ENCODE peak calls at places on chromosomes 16 and 17, in five cellular contexts. O, Y, E, P and Z are unnamed samples.

GRCh38 chr17:74305865-74306654 is 20.0 kb upstream of the KIF19 start:
- DNase-seq in O (no peak), Y (no peak), E (no peak), P (no peak), Z (no peak)

GRCh38 chr17:57548421-57549385 is 196.4 kb downstream of the CCDC182 start:
- DNase-seq in O (no peak), Y (no peak), E (no peak), P (no peak), Z (no peak)

GRCh38 chr16:11398136-11398535 is 52.9 kb downstream of the RMI2 start:
- DNase-seq in O (no peak), Y (no peak), E (no peak), P (no peak), Z (no peak)

GRCh38 chr17:34633351-34633750 is 54.0 kb downstream of the TMEM132E start:
- DNase-seq in O (no peak), Y (no peak), E (no peak), P (no peak), Z (no peak)

GRCh38 chr17:226108-226772 is 44.8 kb upstream of the DOC2B start:
- DNase-seq in O (no peak), Y (peak), E (peak), P (no peak), Z (no peak)

GRCh38 chr16:14629612-14629918 is 495 bp downstream of the PARN start:
- DNase-seq in O (no peak), Y (no peak), E (peak), P (no peak), Z (no peak)

GRCh38 chr16:75099738-75100615 is 16.6 kb downstream of the LDHD start:
- DNase-seq in O (no peak), Y (no peak), E (no peak), P (no peak), Z (no peak)

GRCh38 chr17:1104222-1104621 is 75.6 kb downstream of the ABR start:
- DNase-seq in O (no peak), Y (no peak), E (peak), P (peak), Z (no peak)

GRCh38 chr17:27457731-27458523 is 1.7 kb downstream of the KSR1 start:
- DNase-seq in O (peak), Y (no peak), E (no peak), P (peak), Z (no peak)

GRCh38 chr16:85595299-85595661 is 17.8 kb upstream of the GSE1 start:
- DNase-seq in O (no peak), Y (no peak), E (no peak), P (no peak), Z (no peak)

GRCh38 chr16:14672403-14672971 is 21.6 kb downstream of the PLA2G10 start:
- DNase-seq in O (no peak), Y (no peak), E (no peak), P (no peak), Z (no peak)

GRCh38 chr16:56277040-56277439 is 85.8 kb downstream of the GNAO1 start:
- DNase-seq in O (no peak), Y (no peak), E (no peak), P (peak), Z (no peak)

GRCh38 chr17:1709971-1710806 is at the start of gene TLCD2:
- DNase-seq in O (no peak), Y (peak), E (peak), P (peak), Z (no peak)

GRCh38 chr16:60605176-60605575 is 1431.1 kb downstream of the CDH8 start:
- DNase-seq in O (no peak), Y (no peak), E (no peak), P (no peak), Z (no peak)

GRCh38 chr16:17307501-17307900 is 163.3 kb downstream of the XYLT1 start:
- DNase-seq in O (no peak), Y (no peak), E (no peak), P (no peak), Z (no peak)

GRCh38 chr16:49200223-49200820 is 81.3 kb downstream of the CBLN1 start:
- DNase-seq in O (no peak), Y (peak), E (no peak), P (no peak), Z (no peak)

GRCh38 chr17:58525239-58525638 is 10.8 kb upstream of the MTMR4 start:
- DNase-seq in O (no peak), Y (peak), E (peak), P (no peak), Z (peak)

GRCh38 chr17:56602292-56603130 is 9.0 kb downstream of the NOG start:
- DNase-seq in O (no peak), Y (no peak), E (no peak), P (no peak), Z (no peak)

GRCh38 chr16:87535457-87535854 is 42.6 kb upstream of the ZCCHC14 start:
- DNase-seq in O (no peak), Y (no peak), E (no peak), P (no peak), Z (no peak)
- H3K4me3 ChIP-seq in O (no peak), Y (no peak), E (no peak), P (no peak), Z (no peak)

GRCh38 chr16:70512456-70512855 is 10.9 kb downstream of the COG4 start:
- DNase-seq in O (no peak), Y (peak), E (no peak), P (no peak), Z (no peak)

GRCh38 chr16:70510216-70510615 is 13.1 kb downstream of the COG4 start:
- DNase-seq in O (no peak), Y (no peak), E (no peak), P (no peak), Z (no peak)

GRCh38 chr16:70511833-70512232 is 11.5 kb downstream of the COG4 start:
- DNase-seq in O (no peak), Y (no peak), E (no peak), P (no peak), Z (no peak)

GRCh38 chr16:70508752-70509151 is 14.6 kb downstream of the COG4 start:
- DNase-seq in O (no peak), Y (no peak), E (no peak), P (no peak), Z (no peak)
- TF ChIP-seq CTCF in O (no peak), Y (no peak), E (no peak), P (peak), Z (peak)

DNA sequence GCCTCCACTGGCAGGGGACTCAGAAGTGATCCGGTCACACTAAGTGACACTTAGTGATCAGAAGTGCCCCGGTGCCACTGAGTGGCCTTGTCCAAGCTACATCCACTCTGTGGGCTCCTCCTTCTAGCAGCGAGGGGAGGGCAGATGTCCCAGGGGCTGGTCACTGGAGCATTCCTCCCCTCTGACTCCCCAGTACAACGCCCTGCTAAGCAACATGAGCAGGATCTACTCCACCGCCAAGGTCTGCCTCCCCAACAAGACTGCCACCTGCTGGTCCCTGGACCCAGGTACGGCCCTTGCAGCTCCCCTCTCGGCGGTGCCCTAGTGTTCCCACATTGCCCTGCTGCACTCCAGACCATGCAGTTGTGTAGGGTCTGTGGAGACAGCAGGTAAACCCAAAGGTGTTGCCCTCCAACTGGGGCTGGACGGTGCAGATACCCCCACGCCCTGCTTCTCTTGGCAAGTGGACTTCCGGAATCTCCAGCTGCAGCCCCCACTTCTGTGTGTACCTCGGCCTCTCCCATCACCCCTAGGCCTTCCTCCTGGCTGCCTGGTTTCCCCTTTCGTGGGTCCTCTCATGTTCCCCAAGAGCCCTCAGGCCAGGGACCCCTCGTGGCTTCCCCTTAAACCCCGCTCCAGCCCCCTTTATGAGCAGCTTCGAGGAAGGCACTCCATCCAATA is 2.1 kb downstream of the ACE start:
- DNase-seq in O (peak), Y (peak), E (peak), P (peak), Z (peak)
- H3K4me3 ChIP-seq in O (no peak), Y (peak), E (no peak), P (no peak), Z (no peak)

GRCh38 chr17:43825567-43825966 is 7.4 kb downstream of the MPP3 start:
- DNase-seq in O (no peak), Y (no peak), E (no peak), P (no peak), Z (no peak)

GRCh38 chr17:43820759-43821158 is 12.2 kb downstream of the MPP3 start:
- DNase-seq in O (no peak), Y (no peak), E (no peak), P (no peak), Z (no peak)

GRCh38 chr17:43826206-43826605 is 6.7 kb downstream of the MPP3 start:
- DNase-seq in O (no peak), Y (no peak), E (no peak), P (no peak), Z (no peak)

GRCh38 chr17:43823350-43824084 is 9.4 kb downstream of the MPP3 start:
- DNase-seq in O (no peak), Y (no peak), E (no peak), P (no peak), Z (no peak)

GRCh38 chr17:43822566-43823190 is 10.3 kb downstream of the MPP3 start:
- DNase-seq in O (no peak), Y (no peak), E (no peak), P (no peak), Z (no peak)
- TF ChIP-seq CTCF in O (no peak), Y (no peak), E (no peak), P (no peak), Z (no peak)

DNA sequence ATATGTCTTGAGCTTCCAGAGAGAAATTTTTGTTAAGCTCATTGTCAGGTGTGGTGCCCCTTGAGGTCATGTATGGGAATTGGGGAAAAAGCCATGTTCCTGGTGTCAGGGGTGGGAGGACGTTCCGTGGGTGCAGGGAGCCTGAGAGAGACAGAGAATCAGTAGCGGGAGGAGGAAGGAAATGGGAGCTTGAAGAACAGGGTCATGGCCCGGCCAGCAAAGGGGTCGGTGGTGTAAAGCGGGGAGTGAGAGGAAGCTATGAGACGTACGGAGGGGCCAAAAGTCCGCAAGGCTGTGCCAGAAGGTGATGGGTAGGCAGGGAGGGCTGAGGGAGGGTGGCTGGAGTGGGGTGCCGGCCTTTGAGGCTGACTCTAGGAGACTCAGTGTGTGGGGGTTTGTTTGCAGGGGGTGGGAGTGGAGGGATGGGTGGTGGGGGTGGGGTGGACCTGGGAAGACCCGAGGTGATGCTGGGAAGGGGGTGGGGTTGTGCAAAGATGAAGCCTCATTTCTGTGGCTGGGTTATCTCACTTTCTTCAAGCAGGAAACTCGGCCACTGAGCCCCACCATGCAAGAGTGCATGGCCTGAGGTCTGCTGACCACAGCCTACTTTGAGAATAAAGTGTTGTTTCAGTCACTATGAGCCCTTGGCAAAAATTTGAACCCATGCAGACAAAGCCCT is 63.6 kb downstream of the PLCG2 start:
- DNase-seq in O (no peak), Y (no peak), E (no peak), P (no peak), Z (no peak)
- H3K4me3 ChIP-seq in O (no peak), Y (no peak), E (no peak), P (no peak), Z (no peak)

DNA sequence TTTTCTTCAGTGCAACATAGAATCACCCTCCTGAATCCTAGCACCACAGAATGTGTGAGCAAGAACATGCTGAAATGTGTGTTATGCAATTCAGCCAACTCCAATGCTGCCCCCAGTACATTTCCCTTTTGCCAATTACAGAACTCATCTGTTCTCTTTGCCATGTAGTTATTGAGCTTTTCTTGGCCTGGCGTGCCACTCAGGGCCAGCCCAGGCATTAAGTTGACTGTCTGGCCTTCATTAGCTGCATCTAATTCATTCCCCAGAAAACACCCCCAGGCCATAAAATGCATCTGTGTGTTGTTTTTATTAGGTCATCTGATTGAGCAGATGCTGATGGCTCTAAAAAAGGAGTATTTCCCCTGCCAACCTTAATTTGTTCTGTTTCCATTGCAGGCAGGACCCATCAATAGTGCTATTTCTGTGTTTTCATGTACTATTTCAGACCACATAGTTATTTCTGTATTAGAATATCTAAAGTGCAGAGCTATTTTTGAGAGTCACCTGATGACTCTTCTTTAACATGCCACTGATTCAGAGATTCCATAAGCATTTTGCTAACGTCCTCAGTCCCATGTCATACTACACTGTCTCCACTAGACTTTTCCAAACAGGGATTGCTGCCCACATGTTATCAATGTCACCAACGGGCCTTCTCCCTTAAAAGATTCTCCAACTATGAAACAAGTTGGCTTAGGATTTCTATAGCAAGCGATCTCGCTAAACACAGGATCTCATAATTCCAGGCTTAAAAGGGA is 969.7 kb downstream of the CDH11 start:
- DNase-seq in O (no peak), Y (no peak), E (no peak), P (no peak), Z (no peak)
- TF ChIP-seq CTCF in O (no peak), Y (no peak), E (no peak), P (no peak), Z (no peak)